ENCODE peak calls at places on chromosomes 6 and 20, in five cellular contexts. One of them, this sample, is unnamed.

GRCh38 chr20:58293453-58293852 is 16.1 kb upstream of the RAB22A start:
- DNase-seq in left ventricle myocardium superior: peak
- DNase-seq in NCI-H2171 treated with DMSO at 0.1 percent for 48 hours: peak
- DNase-seq in BE2C: peak
- DNase-seq in activated T-helper 1 cell treated with anti-CD3 and anti-CD28 coated beads, Interleukin-2, amount 50 U/mL, for 16 hours: no peak
- DNase-seq in this sample: peak

GRCh38 chr6:43202451-43202850 is 20.5 kb downstream of the CUL9 start:
- DNase-seq in NCI-H2171 treated with DMSO at 0.1 percent for 48 hours: no peak
- DNase-seq in activated T-helper 1 cell treated with anti-CD3 and anti-CD28 coated beads, Interleukin-2, amount 50 U/mL, for 16 hours: no peak
- DNase-seq in left ventricle myocardium superior: no peak
- DNase-seq in BE2C: no peak
- DNase-seq in this sample: no peak

GRCh38 chr6:8361259-8361658 is 74.1 kb downstream of the SLC35B3 start:
- DNase-seq in activated T-helper 1 cell treated with anti-CD3 and anti-CD28 coated beads, Interleukin-2, amount 50 U/mL, for 16 hours: no peak
- DNase-seq in NCI-H2171 treated with DMSO at 0.1 percent for 48 hours: no peak
- DNase-seq in left ventricle myocardium superior: no peak
- DNase-seq in BE2C: no peak
- DNase-seq in this sample: no peak

GRCh38 chr20:63264519-63264918 is 8.1 kb upstream of the ARFGAP1 start:
- DNase-seq in NCI-H2171 treated with DMSO at 0.1 percent for 48 hours: no peak
- DNase-seq in activated T-helper 1 cell treated with anti-CD3 and anti-CD28 coated beads, Interleukin-2, amount 50 U/mL, for 16 hours: no peak
- DNase-seq in BE2C: no peak
- DNase-seq in left ventricle myocardium superior: no peak
- DNase-seq in this sample: no peak

GRCh38 chr6:157867155-157867559 is 44.1 kb downstream of the SNX9 start:
- DNase-seq in left ventricle myocardium superior: no peak
- DNase-seq in NCI-H2171 treated with DMSO at 0.1 percent for 48 hours: no peak
- DNase-seq in BE2C: no peak
- DNase-seq in activated T-helper 1 cell treated with anti-CD3 and anti-CD28 coated beads, Interleukin-2, amount 50 U/mL, for 16 hours: no peak
- DNase-seq in this sample: no peak

GRCh38 chr6:161682982-161683381 is 409.1 kb upstream of the AGPAT4 start:
- DNase-seq in left ventricle myocardium superior: no peak
- DNase-seq in activated T-helper 1 cell treated with anti-CD3 and anti-CD28 coated beads, Interleukin-2, amount 50 U/mL, for 16 hours: no peak
- DNase-seq in NCI-H2171 treated with DMSO at 0.1 percent for 48 hours: no peak
- DNase-seq in BE2C: no peak
- DNase-seq in this sample: no peak

GRCh38 chr6:34994693-34995092 is 105.6 kb downstream of the ANKS1A start:
- DNase-seq in BE2C: no peak
- DNase-seq in activated T-helper 1 cell treated with anti-CD3 and anti-CD28 coated beads, Interleukin-2, amount 50 U/mL, for 16 hours: no peak
- DNase-seq in NCI-H2171 treated with DMSO at 0.1 percent for 48 hours: no peak
- DNase-seq in left ventricle myocardium superior: no peak
- DNase-seq in this sample: no peak

GRCh38 chr20:23634985-23635767 is 2.6 kb downstream of the CST3 start:
- DNase-seq in activated T-helper 1 cell treated with anti-CD3 and anti-CD28 coated beads, Interleukin-2, amount 50 U/mL, for 16 hours: no peak
- DNase-seq in BE2C: no peak
- DNase-seq in NCI-H2171 treated with DMSO at 0.1 percent for 48 hours: no peak
- DNase-seq in left ventricle myocardium superior: peak
- DNase-seq in this sample: no peak

GRCh38 chr20:32439132-32439829 is 81.2 kb downstream of the ASXL1 start:
- DNase-seq in BE2C: no peak
- DNase-seq in left ventricle myocardium superior: no peak
- DNase-seq in activated T-helper 1 cell treated with anti-CD3 and anti-CD28 coated beads, Interleukin-2, amount 50 U/mL, for 16 hours: no peak
- DNase-seq in NCI-H2171 treated with DMSO at 0.1 percent for 48 hours: no peak
- DNase-seq in this sample: no peak

GRCh38 chr6:34301408-34301807 is 52.6 kb upstream of the SMIM29 start:
- DNase-seq in activated T-helper 1 cell treated with anti-CD3 and anti-CD28 coated beads, Interleukin-2, amount 50 U/mL, for 16 hours: no peak
- DNase-seq in BE2C: no peak
- DNase-seq in left ventricle myocardium superior: peak
- DNase-seq in NCI-H2171 treated with DMSO at 0.1 percent for 48 hours: no peak
- DNase-seq in this sample: no peak

GRCh38 chr6:11093065-11093590 is 506 bp upstream of the SMIM13 start:
- DNase-seq in NCI-H2171 treated with DMSO at 0.1 percent for 48 hours: peak
- DNase-seq in BE2C: no peak
- DNase-seq in left ventricle myocardium superior: no peak
- DNase-seq in activated T-helper 1 cell treated with anti-CD3 and anti-CD28 coated beads, Interleukin-2, amount 50 U/mL, for 16 hours: peak
- DNase-seq in this sample: peak

GRCh38 chr6:125957845-125958244 is 1.3 kb downstream of the HINT3 start:
- DNase-seq in left ventricle myocardium superior: no peak
- DNase-seq in activated T-helper 1 cell treated with anti-CD3 and anti-CD28 coated beads, Interleukin-2, amount 50 U/mL, for 16 hours: no peak
- DNase-seq in NCI-H2171 treated with DMSO at 0.1 percent for 48 hours: no peak
- DNase-seq in BE2C: no peak
- DNase-seq in this sample: no peak

GRCh38 chr6:4008324-4009047 is 70.5 kb downstream of the FAM217A start:
- DNase-seq in BE2C: peak
- DNase-seq in activated T-helper 1 cell treated with anti-CD3 and anti-CD28 coated beads, Interleukin-2, amount 50 U/mL, for 16 hours: no peak
- DNase-seq in NCI-H2171 treated with DMSO at 0.1 percent for 48 hours: peak
- DNase-seq in left ventricle myocardium superior: no peak
- DNase-seq in this sample: no peak

GRCh38 chr6:170314983-170315382 is 8.4 kb downstream of the FAM120B start:
- DNase-seq in NCI-H2171 treated with DMSO at 0.1 percent for 48 hours: no peak
- DNase-seq in left ventricle myocardium superior: no peak
- DNase-seq in activated T-helper 1 cell treated with anti-CD3 and anti-CD28 coated beads, Interleukin-2, amount 50 U/mL, for 16 hours: no peak
- DNase-seq in BE2C: no peak
- DNase-seq in this sample: no peak

GRCh38 chr6:2020909-2021308 is 224.5 kb downstream of the GMDS start:
- DNase-seq in NCI-H2171 treated with DMSO at 0.1 percent for 48 hours: peak
- DNase-seq in BE2C: no peak
- DNase-seq in left ventricle myocardium superior: no peak
- DNase-seq in activated T-helper 1 cell treated with anti-CD3 and anti-CD28 coated beads, Interleukin-2, amount 50 U/mL, for 16 hours: no peak
- DNase-seq in this sample: no peak

GRCh38 chr6:75863784-75864183 is 114.7 kb downstream of the MYO6 start:
- DNase-seq in NCI-H2171 treated with DMSO at 0.1 percent for 48 hours: no peak
- DNase-seq in activated T-helper 1 cell treated with anti-CD3 and anti-CD28 coated beads, Interleukin-2, amount 50 U/mL, for 16 hours: no peak
- DNase-seq in left ventricle myocardium superior: no peak
- DNase-seq in BE2C: no peak
- DNase-seq in this sample: no peak

GRCh38 chr6:115770851-115771250 is 289.8 kb downstream of the FRK start:
- DNase-seq in BE2C: no peak
- DNase-seq in left ventricle myocardium superior: no peak
- DNase-seq in NCI-H2171 treated with DMSO at 0.1 percent for 48 hours: no peak
- DNase-seq in activated T-helper 1 cell treated with anti-CD3 and anti-CD28 coated beads, Interleukin-2, amount 50 U/mL, for 16 hours: no peak
- DNase-seq in this sample: no peak

GRCh38 chr6:157346371-157346770 is 23.1 kb upstream of the TMEM242 start:
- DNase-seq in BE2C: no peak
- DNase-seq in NCI-H2171 treated with DMSO at 0.1 percent for 48 hours: peak
- DNase-seq in left ventricle myocardium superior: no peak
- DNase-seq in activated T-helper 1 cell treated with anti-CD3 and anti-CD28 coated beads, Interleukin-2, amount 50 U/mL, for 16 hours: no peak
- DNase-seq in this sample: no peak

GRCh38 chr6:46421939-46422338 is 69.3 kb downstream of the RCAN2 start:
- DNase-seq in BE2C: no peak
- DNase-seq in activated T-helper 1 cell treated with anti-CD3 and anti-CD28 coated beads, Interleukin-2, amount 50 U/mL, for 16 hours: no peak
- DNase-seq in left ventricle myocardium superior: no peak
- DNase-seq in NCI-H2171 treated with DMSO at 0.1 percent for 48 hours: no peak
- DNase-seq in this sample: no peak

GRCh38 chr6:37109714-37110454 is 60.1 kb upstream of the PIM1 start:
- DNase-seq in activated T-helper 1 cell treated with anti-CD3 and anti-CD28 coated beads, Interleukin-2, amount 50 U/mL, for 16 hours: no peak
- DNase-seq in NCI-H2171 treated with DMSO at 0.1 percent for 48 hours: peak
- DNase-seq in left ventricle myocardium superior: no peak
- DNase-seq in BE2C: no peak
- DNase-seq in this sample: peak

GRCh38 chr6:75815756-75816155 is 66.7 kb downstream of the MYO6 start:
- DNase-seq in activated T-helper 1 cell treated with anti-CD3 and anti-CD28 coated beads, Interleukin-2, amount 50 U/mL, for 16 hours: no peak
- DNase-seq in BE2C: no peak
- DNase-seq in NCI-H2171 treated with DMSO at 0.1 percent for 48 hours: no peak
- DNase-seq in left ventricle myocardium superior: no peak
- DNase-seq in this sample: no peak

GRCh38 chr6:89689732-89690131 is 51.2 kb upstream of the LYRM2 start:
- DNase-seq in activated T-helper 1 cell treated with anti-CD3 and anti-CD28 coated beads, Interleukin-2, amount 50 U/mL, for 16 hours: no peak
- DNase-seq in left ventricle myocardium superior: no peak
- DNase-seq in NCI-H2171 treated with DMSO at 0.1 percent for 48 hours: no peak
- DNase-seq in BE2C: no peak
- DNase-seq in this sample: no peak

GRCh38 chr6:26575494-26575939 is 21.2 kb upstream of the ABT1 start:
- DNase-seq in NCI-H2171 treated with DMSO at 0.1 percent for 48 hours: no peak
- DNase-seq in left ventricle myocardium superior: no peak
- DNase-seq in activated T-helper 1 cell treated with anti-CD3 and anti-CD28 coated beads, Interleukin-2, amount 50 U/mL, for 16 hours: no peak
- DNase-seq in BE2C: peak
- DNase-seq in this sample: no peak

GRCh38 chr6:6881438-6882267 is 226.1 kb upstream of the RREB1 start:
- DNase-seq in NCI-H2171 treated with DMSO at 0.1 percent for 48 hours: no peak
- DNase-seq in activated T-helper 1 cell treated with anti-CD3 and anti-CD28 coated beads, Interleukin-2, amount 50 U/mL, for 16 hours: no peak
- DNase-seq in BE2C: no peak
- DNase-seq in left ventricle myocardium superior: no peak
- DNase-seq in this sample: no peak

GRCh38 chr20:54148947-54149764 is 24.6 kb downstream of the CYP24A1 start:
- DNase-seq in left ventricle myocardium superior: no peak
- DNase-seq in activated T-helper 1 cell treated with anti-CD3 and anti-CD28 coated beads, Interleukin-2, amount 50 U/mL, for 16 hours: no peak
- DNase-seq in BE2C: no peak
- DNase-seq in NCI-H2171 treated with DMSO at 0.1 percent for 48 hours: peak
- DNase-seq in this sample: no peak

GRCh38 chr6:169640983-169641382 is 60.8 kb downstream of the WDR27 start:
- DNase-seq in BE2C: no peak
- DNase-seq in activated T-helper 1 cell treated with anti-CD3 and anti-CD28 coated beads, Interleukin-2, amount 50 U/mL, for 16 hours: no peak
- DNase-seq in left ventricle myocardium superior: no peak
- DNase-seq in NCI-H2171 treated with DMSO at 0.1 percent for 48 hours: no peak
- DNase-seq in this sample: no peak

GRCh38 chr20:62900692-62901584 is 25.4 kb downstream of the DIDO1 start:
- DNase-seq in NCI-H2171 treated with DMSO at 0.1 percent for 48 hours: peak
- DNase-seq in activated T-helper 1 cell treated with anti-CD3 and anti-CD28 coated beads, Interleukin-2, amount 50 U/mL, for 16 hours: no peak
- DNase-seq in left ventricle myocardium superior: no peak
- DNase-seq in BE2C: no peak
- DNase-seq in this sample: peak

GRCh38 chr20:57584768-57585461 is 24.0 kb downstream of the PCK1 start:
- DNase-seq in NCI-H2171 treated with DMSO at 0.1 percent for 48 hours: no peak
- DNase-seq in activated T-helper 1 cell treated with anti-CD3 and anti-CD28 coated beads, Interleukin-2, amount 50 U/mL, for 16 hours: no peak
- DNase-seq in BE2C: no peak
- DNase-seq in left ventricle myocardium superior: no peak
- DNase-seq in this sample: no peak